ENCODE peak calls at places on chromosomes 7 and 10, in five cellular contexts. M is GM12878, D is dorsolateral prefrontal cortex, O is NCI-H774, A is cardiac muscle cell. R is an unnamed sample.

GRCh38 chr10:86329896-86330680 is 36.5 kb downstream of the GRID1 start:
- DNase-seq in M (no peak), O (no peak), A (no peak), D (peak), R (no peak)

GRCh38 chr10:63114031-63114814 is 18.9 kb upstream of the NRBF2 start:
- DNase-seq in O (no peak), M (no peak), A (peak), D (no peak), R (no peak)

GRCh38 chr7:50558380-50559051 is 6.7 kb downstream of the DDC start:
- DNase-seq in O (peak), D (no peak), A (peak), M (no peak), R (no peak)

GRCh38 chr7:14483663-14484062 is 418.9 kb downstream of the DGKB start:
- DNase-seq in M (no peak), A (no peak), O (no peak), D (no peak), R (no peak)

GRCh38 chr10:35911954-35912353 is 269.9 kb upstream of the FZD8 start:
- DNase-seq in O (no peak), M (no peak), A (no peak), D (no peak), R (no peak)

GRCh38 chr7:156773966-156774365 is 119.0 kb downstream of the LMBR1 start:
- DNase-seq in D (no peak), O (no peak), A (no peak), M (no peak), R (peak)

GRCh38 chr7:28558236-28558635 is 145.9 kb downstream of the CREB5 start:
- DNase-seq in O (no peak), A (no peak), D (no peak), M (no peak), R (no peak)

GRCh38 chr7:36264123-36264916 is 111.3 kb downstream of the EEPD1 start:
- DNase-seq in M (no peak), O (no peak), D (no peak), A (peak), R (no peak)

GRCh38 chr10:121053151-121053550 is 202.0 kb downstream of the WDR11 start:
- DNase-seq in M (no peak), D (no peak), O (no peak), A (no peak), R (no peak)

GRCh38 chr10:14553434-14553833 is 221.3 kb downstream of the FAM107B start:
- DNase-seq in O (peak), A (peak), M (no peak), D (no peak), R (no peak)

GRCh38 chr10:58701398-58702135 is 188.9 kb downstream of the BICC1 start:
- DNase-seq in M (no peak), D (no peak), O (no peak), A (peak), R (no peak)

GRCh38 chr10:133327651-133328357 is 8.9 kb downstream of the CALY start:
- DNase-seq in A (no peak), M (no peak), D (no peak), O (no peak), R (no peak)

GRCh38 chr10:124550305-124551034 is 88.8 kb downstream of the LHPP start:
- DNase-seq in O (no peak), A (no peak), D (no peak), M (no peak), R (no peak)

GRCh38 chr7:86950944-86951343 is 108.5 kb downstream of the ELAPOR2 start:
- DNase-seq in A (no peak), M (no peak), D (no peak), O (no peak), R (no peak)

GRCh38 chr7:11266101-11266500 is 292.4 kb downstream of the PHF14 start:
- DNase-seq in M (no peak), O (no peak), A (no peak), D (no peak), R (no peak)

GRCh38 chr10:73116017-73116416 is 5.8 kb downstream of the NUDT13 start:
- DNase-seq in A (no peak), D (no peak), M (no peak), O (no peak), R (no peak)

GRCh38 chr10:51389415-51390342 is 309.7 kb downstream of the CSTF2T start:
- DNase-seq in A (peak), M (peak), D (no peak), O (no peak), R (peak)

GRCh38 chr7:42014625-42015412 is 222.2 kb downstream of the GLI3 start:
- DNase-seq in M (no peak), D (no peak), A (peak), O (no peak), R (peak)

GRCh38 chr10:70306168-70306705 is 22.4 kb upstream of the NPFFR1 start:
- DNase-seq in M (no peak), D (no peak), A (no peak), O (no peak), R (no peak)

GRCh38 chr10:15571570-15571969 is 148.2 kb downstream of the ITGA8 start:
- DNase-seq in O (no peak), A (peak), D (no peak), M (no peak), R (no peak)

GRCh38 chr7:96331775-96332174 is 9.9 kb upstream of the SLC25A13 start:
- DNase-seq in O (no peak), A (no peak), M (no peak), D (no peak), R (no peak)

GRCh38 chr10:77463499-77463898 is 174.1 kb downstream of the KCNMA1 start:
- DNase-seq in O (no peak), A (no peak), M (no peak), D (no peak), R (no peak)

GRCh38 chr10:68900427-68901105 is 549 bp upstream of the DDX50 start:
- DNase-seq in M (peak), D (peak), O (peak), A (no peak), R (no peak)

GRCh38 chr7:118041336-118041878 is 142.6 kb upstream of the LSM8 start:
- DNase-seq in O (no peak), M (no peak), A (no peak), D (no peak), R (no peak)

GRCh38 chr7:142438235-142438922 is 180.5 kb upstream of the PRSS58 start:
- DNase-seq in A (peak), O (no peak), D (no peak), M (no peak), R (peak)

GRCh38 chr10:84308481-84309304 is 19.7 kb upstream of the CCSER2 start:
- DNase-seq in M (peak), D (no peak), A (peak), O (no peak), R (no peak)

GRCh38 chr10:30491832-30492530 is 58.0 kb downstream of the MAP3K8 start:
- DNase-seq in D (no peak), M (no peak), O (no peak), A (no peak), R (no peak)

GRCh38 chr10:80407836-80408197 is 534 bp upstream of the PRXL2A start:
- DNase-seq in O (peak), A (no peak), D (peak), M (no peak), R (no peak)